ENCODE peak calls at places on chromosomes 2 and 18, in five cellular contexts. E is heart left ventricle; K is activated CD4-positive, alpha-beta T cell treated with anti-CD3 and anti-CD28 coated beads, Interleukin-2, amount 50 U/mL, for 1 hour; U is Daoy; W is BJ. V is an unnamed sample.

GRCh38 chr18:41871229-41872000 is 83.6 kb upstream of the PIK3C3 start:
- DNase-seq in W (no peak), U (no peak), K (no peak), E (no peak), V (no peak)

GRCh38 chr2:217798191-217798590 is 204.6 kb downstream of the TNS1 start:
- DNase-seq in W (no peak), K (no peak), E (no peak), U (no peak), V (no peak)

GRCh38 chr2:45332567-45332966 is 278.5 kb downstream of the SRBD1 start:
- DNase-seq in K (no peak), U (no peak), W (no peak), E (no peak), V (no peak)

GRCh38 chr2:4678937-4679336 is 975.6 kb downstream of the DCDC2C start:
- DNase-seq in E (no peak), W (no peak), U (peak), K (no peak), V (peak)

GRCh38 chr2:39787123-39787522 is 8.1 kb upstream of the THUMPD2 start:
- DNase-seq in U (no peak), K (no peak), W (no peak), E (no peak), V (no peak)

GRCh38 chr2:229408356-229408755 is 137.3 kb upstream of the PID1 start:
- DNase-seq in W (peak), U (peak), K (no peak), E (no peak), V (peak)

GRCh38 chr18:58980991-58981390 is 116.3 kb downstream of the ZNF532 start:
- DNase-seq in W (no peak), U (no peak), K (no peak), E (no peak), V (no peak)

GRCh38 chr2:144528108-144528507 is 8.2 kb upstream of the ZEB2 start:
- DNase-seq in W (no peak), E (no peak), K (no peak), U (no peak), V (no peak)

GRCh38 chr2:49858113-49858490 is 703.8 kb upstream of the FSHR start:
- DNase-seq in K (no peak), U (no peak), E (no peak), W (no peak), V (no peak)

GRCh38 chr2:12227941-12228608 is 481.6 kb downstream of the LPIN1 start:
- DNase-seq in W (no peak), U (no peak), K (no peak), E (no peak), V (no peak)

GRCh38 chr2:238261718-238262375 is 22.0 kb upstream of the HES6 start:
- DNase-seq in U (no peak), W (no peak), E (no peak), K (no peak), V (no peak)

GRCh38 chr2:19759880-19760279 is 141.9 kb downstream of the TTC32 start:
- DNase-seq in W (no peak), E (no peak), K (no peak), U (no peak), V (no peak)

GRCh38 chr2:67186871-67187270 is 210.3 kb upstream of the ETAA1 start:
- DNase-seq in U (no peak), W (no peak), E (no peak), K (no peak), V (no peak)

GRCh38 chr2:220053919-220054318 is 426.5 kb downstream of the SLC4A3 start:
- DNase-seq in W (no peak), U (no peak), E (no peak), K (no peak), V (no peak)

GRCh38 chr2:108330971-108331370 is 42.3 kb downstream of the SULT1C2 start:
- DNase-seq in K (no peak), E (no peak), W (no peak), U (no peak), V (no peak)

GRCh38 chr2:44168684-44169154 is at the start of gene PPM1B:
- DNase-seq in K (peak), U (peak), E (no peak), W (no peak), V (no peak)

GRCh38 chr18:69626643-69627242 is 226.1 kb downstream of the DOK6 start:
- DNase-seq in U (no peak), K (no peak), W (no peak), E (no peak), V (no peak)

GRCh38 chr2:167776359-167776758 is 471.0 kb downstream of the STK39 start:
- DNase-seq in E (no peak), U (no peak), K (no peak), W (no peak), V (no peak)

GRCh38 chr2:30417253-30417652 is 29.8 kb upstream of the LCLAT1 start:
- DNase-seq in W (no peak), K (no peak), E (no peak), U (no peak), V (no peak)

GRCh38 chr2:108571262-108571661 is 37.0 kb downstream of the LIMS1 start:
- DNase-seq in W (no peak), U (no peak), K (no peak), E (no peak), V (no peak)

GRCh38 chr2:102337481-102338386 is 17.9 kb upstream of the IL18R1 start:
- DNase-seq in U (no peak), E (no peak), W (no peak), K (no peak), V (no peak)

GRCh38 chr18:62450546-62451395 is 72.1 kb upstream of the ZCCHC2 start:
- DNase-seq in E (peak), W (peak), K (no peak), U (peak), V (peak)